ENCODE peak calls at places on chromosomes 6 and 20, in eight cellular contexts. One of them, this sample, is unnamed.

GRCh38 chr6:83958250-83958685 is 75.3 kb upstream of the MRAP2 start:
- DNase-seq in activated CD4-positive, alpha-beta memory T cell treated with anti-CD3 and anti-CD28 coated beads, Interleukin-2, amount 10 ng/mL, durations not matched to agents 7 days and 5 days: no peak
- DNase-seq in cerebellar nuclear complex: no peak
- DNase-seq in NCI-H226: peak
- DNase-seq in non-pigmented ciliary epithelial cell: no peak
- DNase-seq in posterior cingulate gyrus: no peak
- DNase-seq in activated CD8-positive, alpha-beta memory T cell treated with anti-CD3 and anti-CD28 coated beads for 4 hours: no peak
- DNase-seq in nucleus accumbens: no peak
- DNase-seq in this sample: no peak

GRCh38 chr6:10522929-10523573 is 1.9 kb downstream of the GCNT2 start:
- DNase-seq in NCI-H226: no peak
- DNase-seq in activated CD8-positive, alpha-beta memory T cell treated with anti-CD3 and anti-CD28 coated beads for 4 hours: no peak
- DNase-seq in activated CD4-positive, alpha-beta memory T cell treated with anti-CD3 and anti-CD28 coated beads, Interleukin-2, amount 10 ng/mL, durations not matched to agents 7 days and 5 days: no peak
- DNase-seq in non-pigmented ciliary epithelial cell: no peak
- DNase-seq in posterior cingulate gyrus: no peak
- DNase-seq in cerebellar nuclear complex: no peak
- DNase-seq in nucleus accumbens: no peak
- DNase-seq in this sample: no peak

GRCh38 chr6:5712349-5713215 is 294.1 kb downstream of the NRN1 start:
- DNase-seq in activated CD4-positive, alpha-beta memory T cell treated with anti-CD3 and anti-CD28 coated beads, Interleukin-2, amount 10 ng/mL, durations not matched to agents 7 days and 5 days: no peak
- DNase-seq in cerebellar nuclear complex: no peak
- DNase-seq in NCI-H226: no peak
- DNase-seq in non-pigmented ciliary epithelial cell: no peak
- DNase-seq in posterior cingulate gyrus: no peak
- DNase-seq in activated CD8-positive, alpha-beta memory T cell treated with anti-CD3 and anti-CD28 coated beads for 4 hours: no peak
- DNase-seq in nucleus accumbens: no peak
- DNase-seq in this sample: no peak

GRCh38 chr6:63975685-63976084 is 340.1 kb downstream of the PHF3 start:
- DNase-seq in nucleus accumbens: no peak
- DNase-seq in NCI-H226: peak
- DNase-seq in non-pigmented ciliary epithelial cell: no peak
- DNase-seq in activated CD8-positive, alpha-beta memory T cell treated with anti-CD3 and anti-CD28 coated beads for 4 hours: no peak
- DNase-seq in posterior cingulate gyrus: no peak
- DNase-seq in activated CD4-positive, alpha-beta memory T cell treated with anti-CD3 and anti-CD28 coated beads, Interleukin-2, amount 10 ng/mL, durations not matched to agents 7 days and 5 days: no peak
- DNase-seq in cerebellar nuclear complex: no peak
- DNase-seq in this sample: no peak

GRCh38 chr20:37223053-37223452 is 38.6 kb downstream of the GHRH start:
- DNase-seq in cerebellar nuclear complex: no peak
- DNase-seq in posterior cingulate gyrus: no peak
- DNase-seq in activated CD8-positive, alpha-beta memory T cell treated with anti-CD3 and anti-CD28 coated beads for 4 hours: no peak
- DNase-seq in NCI-H226: peak
- DNase-seq in activated CD4-positive, alpha-beta memory T cell treated with anti-CD3 and anti-CD28 coated beads, Interleukin-2, amount 10 ng/mL, durations not matched to agents 7 days and 5 days: no peak
- DNase-seq in nucleus accumbens: no peak
- DNase-seq in non-pigmented ciliary epithelial cell: peak
- DNase-seq in this sample: no peak

GRCh38 chr6:139010674-139011073 is 17.9 kb upstream of the ABRACL start:
- DNase-seq in non-pigmented ciliary epithelial cell: no peak
- DNase-seq in posterior cingulate gyrus: no peak
- DNase-seq in activated CD4-positive, alpha-beta memory T cell treated with anti-CD3 and anti-CD28 coated beads, Interleukin-2, amount 10 ng/mL, durations not matched to agents 7 days and 5 days: no peak
- DNase-seq in NCI-H226: no peak
- DNase-seq in activated CD8-positive, alpha-beta memory T cell treated with anti-CD3 and anti-CD28 coated beads for 4 hours: no peak
- DNase-seq in cerebellar nuclear complex: no peak
- DNase-seq in nucleus accumbens: no peak
- DNase-seq in this sample: no peak

GRCh38 chr6:38054526-38054925 is 235.0 kb downstream of the ZFAND3 start:
- DNase-seq in cerebellar nuclear complex: no peak
- DNase-seq in NCI-H226: no peak
- DNase-seq in nucleus accumbens: no peak
- DNase-seq in non-pigmented ciliary epithelial cell: no peak
- DNase-seq in activated CD8-positive, alpha-beta memory T cell treated with anti-CD3 and anti-CD28 coated beads for 4 hours: no peak
- DNase-seq in posterior cingulate gyrus: no peak
- DNase-seq in activated CD4-positive, alpha-beta memory T cell treated with anti-CD3 and anti-CD28 coated beads, Interleukin-2, amount 10 ng/mL, durations not matched to agents 7 days and 5 days: no peak
- DNase-seq in this sample: no peak

GRCh38 chr20:50193169-50193850 is 2.7 kb downstream of the CEBPB start:
- DNase-seq in cerebellar nuclear complex: no peak
- DNase-seq in posterior cingulate gyrus: no peak
- DNase-seq in NCI-H226: peak
- DNase-seq in nucleus accumbens: no peak
- DNase-seq in activated CD8-positive, alpha-beta memory T cell treated with anti-CD3 and anti-CD28 coated beads for 4 hours: no peak
- DNase-seq in non-pigmented ciliary epithelial cell: no peak
- DNase-seq in activated CD4-positive, alpha-beta memory T cell treated with anti-CD3 and anti-CD28 coated beads, Interleukin-2, amount 10 ng/mL, durations not matched to agents 7 days and 5 days: no peak
- DNase-seq in this sample: peak

GRCh38 chr6:42784739-42785498 is 3.1 kb downstream of the BICRAL start:
- DNase-seq in non-pigmented ciliary epithelial cell: no peak
- DNase-seq in activated CD4-positive, alpha-beta memory T cell treated with anti-CD3 and anti-CD28 coated beads, Interleukin-2, amount 10 ng/mL, durations not matched to agents 7 days and 5 days: no peak
- DNase-seq in activated CD8-positive, alpha-beta memory T cell treated with anti-CD3 and anti-CD28 coated beads for 4 hours: no peak
- DNase-seq in nucleus accumbens: no peak
- DNase-seq in cerebellar nuclear complex: no peak
- DNase-seq in posterior cingulate gyrus: no peak
- DNase-seq in NCI-H226: no peak
- DNase-seq in this sample: no peak

GRCh38 chr6:64985726-64986125 is 721.3 kb downstream of the EYS start:
- DNase-seq in non-pigmented ciliary epithelial cell: no peak
- DNase-seq in cerebellar nuclear complex: no peak
- DNase-seq in activated CD8-positive, alpha-beta memory T cell treated with anti-CD3 and anti-CD28 coated beads for 4 hours: no peak
- DNase-seq in activated CD4-positive, alpha-beta memory T cell treated with anti-CD3 and anti-CD28 coated beads, Interleukin-2, amount 10 ng/mL, durations not matched to agents 7 days and 5 days: no peak
- DNase-seq in nucleus accumbens: no peak
- DNase-seq in posterior cingulate gyrus: no peak
- DNase-seq in NCI-H226: no peak
- DNase-seq in this sample: no peak

GRCh38 chr20:43189614-43190331 is at the start of gene PTPRT:
- DNase-seq in non-pigmented ciliary epithelial cell: no peak
- DNase-seq in cerebellar nuclear complex: no peak
- DNase-seq in activated CD8-positive, alpha-beta memory T cell treated with anti-CD3 and anti-CD28 coated beads for 4 hours: no peak
- DNase-seq in posterior cingulate gyrus: no peak
- DNase-seq in nucleus accumbens: no peak
- DNase-seq in activated CD4-positive, alpha-beta memory T cell treated with anti-CD3 and anti-CD28 coated beads, Interleukin-2, amount 10 ng/mL, durations not matched to agents 7 days and 5 days: no peak
- DNase-seq in NCI-H226: no peak
- DNase-seq in this sample: peak